ENCODE peak calls at places on chromosomes 2 and 18, in ten cellular contexts. L, F, J, E, S, R, Q, H, D and T are unnamed samples.

GRCh38 chr2:182915369-182916326 is 49.2 kb upstream of the FRZB start:
- DNase-seq in S (no peak), E (no peak), Q (no peak), J (peak), L (no peak), R (peak), D (no peak), H (no peak), F (no peak), T (peak)

GRCh38 chr18:2905802-2906521 is 59.2 kb downstream of the EMILIN2 start:
- DNase-seq in H (peak), F (no peak), L (peak), E (peak), Q (no peak), J (peak), S (peak), R (peak), D (peak), T (no peak)

GRCh38 chr2:37819228-37819627 is 105.9 kb upstream of the RMDN2 start:
- DNase-seq in S (no peak), R (peak), Q (no peak), F (no peak), E (no peak), L (no peak), J (no peak), D (no peak), H (no peak), T (peak)

GRCh38 chr2:38148501-38148900 is 72.5 kb upstream of the CYP1B1 start:
- DNase-seq in E (no peak), L (no peak), F (no peak), S (no peak), R (peak), D (peak), Q (no peak), J (peak), H (no peak), T (no peak)

GRCh38 chr2:132567682-132568081 is 102.3 kb downstream of the LYPD1 start:
- DNase-seq in H (no peak), F (no peak), Q (no peak), L (no peak), R (no peak), J (no peak), D (no peak), E (no peak), S (no peak), T (no peak)

GRCh38 chr2:13822365-13822764 is 810.2 kb upstream of the LRATD1 start:
- DNase-seq in S (no peak), Q (no peak), R (no peak), J (no peak), F (no peak), H (no peak), E (no peak), L (no peak), D (no peak), T (no peak)

GRCh38 chr2:12715878-12716249 is 872 bp upstream of the TRIB2 start:
- DNase-seq in Q (peak), F (peak), D (peak), L (peak), S (peak), E (peak), H (peak), J (peak), R (peak), T (peak)

GRCh38 chr2:67012165-67012564 is 385.0 kb upstream of the ETAA1 start:
- DNase-seq in F (no peak), H (no peak), R (no peak), E (no peak), D (no peak), Q (no peak), J (no peak), S (no peak), L (no peak), T (no peak)

GRCh38 chr2:128868686-128869551 is 550.3 kb upstream of the HS6ST1 start:
- DNase-seq in L (no peak), J (no peak), F (no peak), S (no peak), H (no peak), R (peak), D (no peak), Q (no peak), E (no peak), T (no peak)

GRCh38 chr2:120568975-120569268 is 166.7 kb upstream of the GLI2 start:
- DNase-seq in L (no peak), J (no peak), Q (no peak), F (no peak), D (no peak), S (no peak), E (no peak), H (no peak), R (no peak), T (no peak)

DNA sequence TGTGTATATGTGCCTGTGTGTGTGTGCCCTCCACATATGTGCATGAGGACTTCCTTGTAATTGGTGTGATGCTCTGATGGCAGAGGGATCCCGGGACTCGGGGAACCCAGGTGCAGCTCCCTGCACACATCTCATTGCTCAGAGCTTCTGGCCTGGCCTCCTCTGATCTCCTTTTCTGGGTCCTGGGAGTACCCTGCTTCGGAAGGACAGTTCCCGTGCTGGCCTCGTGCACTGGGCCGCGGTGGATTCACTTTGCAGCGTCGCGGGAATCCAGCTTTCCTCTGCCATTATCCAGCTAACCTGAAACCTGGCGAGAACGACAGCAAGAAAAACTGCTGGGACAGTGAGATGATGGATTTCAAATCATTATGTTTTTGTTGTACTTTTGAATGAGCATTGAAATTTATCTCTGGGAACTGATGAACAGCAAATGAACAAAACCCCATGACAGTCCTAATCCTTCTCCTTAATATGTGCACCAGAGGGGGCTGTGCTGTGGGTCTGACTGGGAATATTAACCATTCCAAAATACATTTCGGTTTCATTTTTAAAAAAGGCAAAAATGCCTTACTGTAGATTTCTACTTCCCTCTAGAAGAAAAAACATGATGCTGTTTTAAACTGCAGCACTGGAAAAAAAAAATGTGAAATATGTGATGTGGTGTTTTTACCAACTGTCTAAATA is 78.2 kb downstream of the PTGR3 start:
- DNase-seq in S (peak), E (no peak), D (no peak), F (no peak), Q (no peak), J (no peak), R (no peak), L (no peak), H (no peak), T (no peak)
- TF ChIP-seq CTCF in S (no peak), E (no peak), D (no peak), F (no peak), Q (no peak), J (no peak), R (peak), L (no peak), H (no peak), T (peak)

GRCh38 chr2:197210450-197210849 is 100.1 kb downstream of the ANKRD44 start:
- DNase-seq in L (no peak), J (no peak), H (no peak), D (no peak), S (no peak), R (no peak), F (no peak), Q (no peak), E (no peak), T (no peak)

GRCh38 chr2:197208029-197208428 is 102.6 kb downstream of the ANKRD44 start:
- DNase-seq in H (no peak), Q (no peak), F (no peak), S (no peak), D (no peak), L (no peak), R (no peak), E (no peak), J (no peak), T (no peak)

GRCh38 chr2:197209742-197210408 is 100.7 kb downstream of the ANKRD44 start:
- DNase-seq in F (no peak), H (no peak), E (no peak), Q (no peak), S (no peak), D (no peak), R (no peak), J (no peak), L (no peak), T (no peak)

GRCh38 chr2:197208841-197209240 is 101.7 kb downstream of the ANKRD44 start:
- DNase-seq in Q (no peak), R (peak), J (no peak), L (no peak), E (no peak), H (no peak), S (no peak), F (no peak), D (no peak), T (no peak)

GRCh38 chr2:197209274-197209673 is 101.3 kb downstream of the ANKRD44 start:
- DNase-seq in D (no peak), H (no peak), Q (no peak), S (no peak), L (no peak), J (no peak), R (no peak), E (no peak), F (no peak), T (no peak)
- H3K4me3 ChIP-seq in D (no peak), H (no peak), Q (no peak), S (no peak), L (no peak), J (no peak), R (no peak), E (no peak), F (no peak), T (no peak)

DNA sequence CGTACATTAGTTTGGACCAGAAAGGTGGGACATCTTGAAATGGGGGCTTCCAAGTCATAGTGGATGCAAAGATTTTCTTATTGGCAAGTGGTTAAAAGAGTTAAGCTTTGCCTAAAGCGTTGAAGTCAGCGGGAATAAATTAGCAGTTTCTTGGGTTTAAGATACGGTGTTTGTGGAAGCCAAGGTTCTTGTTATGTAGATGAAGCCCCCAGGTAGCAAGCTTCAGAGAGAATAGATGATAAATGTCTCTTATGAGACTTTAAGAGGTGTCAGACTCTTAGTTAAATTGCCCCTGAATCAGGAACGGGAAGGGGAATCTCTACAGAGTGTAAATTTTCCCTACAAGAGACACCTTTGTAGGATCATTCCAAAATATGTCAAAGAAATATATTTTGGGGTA is 10.9 kb upstream of the GLS start:
- DNase-seq in E (no peak), H (no peak), L (no peak), R (no peak), D (no peak), Q (no peak), J (no peak), S (no peak), F (no peak), T (no peak)
- TF ChIP-seq CTCF in E (no peak), H (no peak), L (no peak), R (no peak), D (no peak), Q (no peak), J (no peak), S (no peak), F (no peak), T (no peak)

GRCh38 chr2:98343371-98343770 is 2.9 kb upstream of the CNGA3 start:
- DNase-seq in F (no peak), H (no peak), R (no peak), L (no peak), D (no peak), S (no peak), J (no peak), E (no peak), Q (no peak), T (no peak)

GRCh38 chr2:98350411-98350810 is 4.2 kb downstream of the CNGA3 start:
- DNase-seq in E (no peak), D (no peak), F (no peak), S (no peak), J (no peak), L (no peak), Q (no peak), H (no peak), R (no peak), T (no peak)

GRCh38 chr2:98348066-98348561 is 1.9 kb downstream of the CNGA3 start:
- DNase-seq in D (no peak), E (no peak), Q (no peak), L (no peak), H (peak), R (no peak), F (peak), S (no peak), J (peak), T (no peak)

GRCh38 chr2:98347298-98348065 is 1.2 kb downstream of the CNGA3 start:
- DNase-seq in D (no peak), H (no peak), R (no peak), L (no peak), F (no peak), E (no peak), S (peak), J (no peak), Q (no peak), T (no peak)

GRCh38 chr2:98346259-98347236 is at the start of gene CNGA3:
- DNase-seq in L (no peak), R (peak), D (no peak), H (no peak), S (peak), Q (no peak), F (no peak), J (no peak), E (no peak), T (no peak)
- H3K4me3 ChIP-seq in L (no peak), R (no peak), D (no peak), H (no peak), S (no peak), Q (no peak), F (peak), J (no peak), E (peak), T (peak)

DNA sequence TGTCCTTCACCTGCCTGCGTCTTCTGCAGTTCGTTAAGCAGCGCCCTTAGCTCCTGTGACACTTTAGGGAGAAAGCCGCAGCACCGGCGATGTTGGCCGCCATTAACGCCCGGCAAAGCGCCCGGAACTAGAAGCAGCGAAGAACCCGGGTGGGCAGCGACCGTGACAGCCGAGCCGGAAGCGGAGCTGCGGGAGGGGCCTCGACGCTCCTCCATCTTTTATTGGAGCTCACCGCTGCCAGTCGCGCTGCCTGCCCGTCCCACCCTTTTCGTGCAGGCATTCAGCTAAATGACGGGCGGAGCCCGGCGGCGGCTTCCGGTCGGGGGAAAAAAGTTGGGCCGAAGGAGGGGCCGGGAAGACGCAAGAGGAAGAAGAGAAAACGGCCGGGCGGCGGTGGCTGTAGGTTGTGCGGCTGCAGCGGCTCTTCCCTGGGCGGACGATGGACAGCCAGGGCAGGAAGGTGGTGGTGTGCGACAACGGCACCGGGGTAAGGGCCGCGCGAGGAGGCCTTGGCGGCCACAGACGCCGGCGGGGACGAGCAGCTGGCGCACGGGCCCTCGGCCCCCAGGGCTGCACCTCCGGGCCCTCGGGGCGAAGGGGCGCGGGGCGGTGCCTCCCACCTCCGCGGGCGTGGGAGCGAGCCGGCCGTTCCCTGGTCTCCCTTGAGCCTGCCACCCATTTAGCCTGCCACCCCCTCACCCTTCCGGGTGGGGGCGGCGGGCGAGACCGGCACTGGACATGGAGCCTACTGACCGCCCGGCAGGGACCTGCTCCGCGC is at the start of gene ACTR2:
- DNase-seq in R (peak), Q (peak), L (peak), H (peak), J (peak), D (peak), F (peak), E (peak), S (peak), T (peak)
- TF ChIP-seq CTCF in R (no peak), Q (no peak), L (no peak), H (no peak), J (no peak), D (peak), F (no peak), E (no peak), S (no peak), T (no peak)

GRCh38 chr2:39350658-39351057 is 86.4 kb downstream of the MAP4K3 start:
- DNase-seq in E (no peak), L (no peak), Q (no peak), F (no peak), J (no peak), D (no peak), S (no peak), R (no peak), H (no peak), T (no peak)
- H3K4me3 ChIP-seq in E (no peak), L (no peak), Q (no peak), F (no peak), J (no peak), D (no peak), S (no peak), R (no peak), H (no peak), T (no peak)

DNA sequence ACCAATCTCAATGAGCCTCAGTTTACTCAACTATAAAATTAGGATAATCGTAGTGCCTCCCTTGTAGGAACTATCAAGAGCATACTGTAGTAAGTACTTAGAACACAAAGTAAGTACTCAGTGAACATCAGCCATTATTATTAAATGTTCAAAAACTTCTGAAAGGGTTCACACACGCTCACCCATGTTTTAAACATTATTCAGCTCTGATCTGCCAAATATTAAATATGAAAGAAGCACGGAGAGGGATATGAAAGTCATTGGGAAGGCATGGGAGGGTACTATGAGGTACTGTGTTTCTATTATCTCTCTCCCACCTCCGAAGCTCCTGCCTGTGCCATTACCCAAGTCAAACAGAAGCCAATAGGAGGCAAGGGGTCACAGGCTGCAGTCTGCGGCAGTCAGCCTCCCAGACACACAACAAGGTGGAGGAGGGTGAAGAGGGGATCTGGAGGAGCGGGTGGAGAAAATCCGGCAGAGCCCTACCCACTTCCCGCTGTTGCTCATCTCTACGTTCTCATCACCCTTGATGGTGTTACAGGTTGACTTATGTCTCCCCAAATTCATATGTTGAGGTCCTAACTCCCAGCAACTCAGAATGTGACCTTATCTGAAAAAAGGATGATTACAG is 2.0 kb upstream of the TBC1D8 start:
- DNase-seq in J (no peak), F (no peak), D (no peak), E (no peak), R (no peak), H (no peak), L (no peak), Q (no peak), S (no peak), T (no peak)
- TF ChIP-seq CTCF in J (no peak), F (no peak), D (no peak), E (no peak), R (no peak), H (no peak), L (no peak), Q (no peak), S (no peak), T (no peak)

GRCh38 chr2:27217173-27218121 is at the start of gene CAD:
- DNase-seq in Q (peak), D (peak), L (peak), J (peak), F (peak), S (peak), E (peak), H (peak), R (peak), T (peak)

GRCh38 chr2:27216416-27217137 is 592 bp upstream of the CAD start:
- DNase-seq in R (no peak), E (no peak), S (no peak), J (no peak), Q (no peak), F (no peak), L (no peak), H (no peak), D (no peak), T (no peak)

GRCh38 chr2:27221166-27221565 is 4.0 kb downstream of the CAD start:
- DNase-seq in J (no peak), H (no peak), Q (no peak), L (no peak), S (no peak), E (no peak), D (no peak), F (no peak), R (no peak), T (no peak)

GRCh38 chr2:27220091-27220490 is 2.9 kb downstream of the CAD start:
- DNase-seq in H (no peak), L (no peak), D (no peak), F (no peak), E (no peak), J (no peak), R (no peak), S (no peak), Q (no peak), T (no peak)

DNA sequence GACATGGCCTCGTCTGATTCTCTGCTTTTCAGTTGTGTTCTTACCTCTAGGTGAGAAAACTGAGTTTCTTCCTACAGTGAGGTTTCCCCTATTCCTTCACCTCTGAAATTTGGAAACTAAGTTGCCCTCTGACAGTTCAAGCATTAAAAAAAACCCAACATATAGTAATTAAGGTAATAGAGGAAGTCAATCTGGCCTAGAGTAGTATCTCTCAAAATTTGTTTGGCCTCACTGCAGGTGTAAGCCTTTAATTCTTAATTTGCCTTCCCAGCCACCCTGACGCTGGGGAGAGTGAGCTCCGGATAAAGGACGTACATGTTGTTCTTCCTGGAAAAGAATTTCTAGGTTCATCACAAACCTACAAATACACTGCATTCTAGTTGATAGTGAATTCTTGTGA is 1.4 kb downstream of the CAD start:
- DNase-seq in E (no peak), L (no peak), Q (no peak), H (no peak), J (no peak), S (no peak), R (no peak), D (no peak), F (no peak), T (no peak)
- H3K4me3 ChIP-seq in E (peak), L (peak), Q (peak), H (peak), J (peak), S (no peak), R (no peak), D (no peak), F (no peak), T (peak)